ENCODE peak calls at places on chromosomes 6 and 20, in six cellular contexts. D is epithelial cell of esophagus; J is left colon; F is NCI-H1417; A is mammary epithelial cell; K is activated CD8-positive, alpha-beta memory T cell treated with anti-CD3 and anti-CD28 coated beads, Interleukin-2, amount 50 U/mL, for 48 hours. L is an unnamed sample.

GRCh38 chr6:281469-282103 is 10.7 kb upstream of the DUSP22 start:
- DNase-seq in D (no peak), J (no peak), F (no peak), A (no peak), K (no peak), L (no peak)

GRCh38 chr6:114153448-114153847 is 182.5 kb upstream of the HDAC2 start:
- DNase-seq in D (no peak), J (no peak), F (no peak), A (no peak), K (no peak), L (no peak)

GRCh38 chr6:118665011-118665410 is 13.6 kb upstream of the CEP85L start:
- DNase-seq in D (peak; percentile 39), J (no peak), F (no peak), A (peak; percentile 55), K (no peak), L (no peak)

GRCh38 chr6:156943167-156943566 is 166.0 kb downstream of the ARID1B start:
- DNase-seq in D (no peak), J (no peak), F (no peak), A (no peak), K (no peak), L (no peak)

GRCh38 chr20:34045294-34045693 is 51.6 kb downstream of the RALY start:
- DNase-seq in D (peak; percentile 30), J (no peak), F (no peak), A (no peak), K (no peak), L (no peak)

GRCh38 chr6:156107514-156108150 is 652.0 kb upstream of the NOX3 start:
- DNase-seq in D (peak; percentile 3), J (no peak), F (no peak), A (no peak), K (no peak), L (no peak)

GRCh38 chr6:148091394-148091793 is 251.2 kb upstream of the SASH1 start:
- DNase-seq in D (no peak), J (no peak), F (no peak), A (no peak), K (no peak), L (no peak)

GRCh38 chr6:75149253-75149652 is 56.6 kb downstream of the COL12A1 start:
- DNase-seq in D (peak; percentile 49), J (no peak), F (no peak), A (peak; percentile 23), K (no peak), L (no peak)

GRCh38 chr6:11672261-11672660 is 106.3 kb downstream of the ADTRP start:
- DNase-seq in D (no peak), J (no peak), F (no peak), A (no peak), K (no peak), L (no peak)

GRCh38 chr20:59248031-59248684 is 52.3 kb upstream of the EDN3 start:
- DNase-seq in D (no peak), J (no peak), F (no peak), A (no peak), K (no peak), L (no peak)

GRCh38 chr6:95593025-95593424 is 15.7 kb downstream of the MANEA start:
- DNase-seq in D (no peak), J (peak; percentile 19), F (no peak), A (no peak), K (no peak), L (no peak)

GRCh38 chr6:137044366-137045220 is at the start of gene IL20RA:
- DNase-seq in D (no peak), J (peak; percentile 61), F (peak; percentile 13), A (no peak), K (no peak), L (peak; percentile 48)

GRCh38 chr6:166998256-166999144 is 697 bp upstream of the CEP43 start:
- DNase-seq in D (peak; percentile 20), J (peak; percentile 48), F (no peak), A (peak; percentile 24), K (peak; percentile 74), L (peak; percentile 81)

GRCh38 chr20:64109390-64109747 is 2.0 kb upstream of the NPBWR2 start:
- DNase-seq in D (no peak), J (no peak), F (no peak), A (no peak), K (no peak), L (peak; percentile 53)

GRCh38 chr20:3783068-3783489 is 1.8 kb upstream of the SPEF1 start:
- DNase-seq in D (peak; percentile 50), J (no peak), F (no peak), A (no peak), K (no peak), L (no peak)

L was measured in pancreas.